ENCODE peak calls at places on chromosomes 16 and 17, in nine cellular contexts. T is uterus; P is heart left ventricle; X is lung; U is cardiac muscle cell; I is CD8-positive, alpha-beta T cell; V is esophagus squamous epithelium; Q is lower lobe of right lung; O is A549. N is an unnamed sample.

GRCh38 chr17:4072487-4073157 is 70.2 kb downstream of the ZZEF1 start:
- DNase-seq in T (no peak), P (no peak), X (no peak), I (no peak), V (no peak), O (no peak), U (no peak), Q (no peak), N (no peak)

GRCh38 chr17:56358651-56359050 is 205.4 kb downstream of the ANKFN1 start:
- DNase-seq in Q (no peak), X (no peak), U (no peak), O (no peak), T (no peak), P (no peak), I (no peak), V (no peak), N (no peak)

GRCh38 chr17:35167666-35168065 is 20.0 kb downstream of the UNC45B start:
- DNase-seq in P (no peak), O (no peak), X (no peak), U (no peak), V (no peak), Q (no peak), I (no peak), T (no peak), N (no peak)

GRCh38 chr17:45345554-45346254 is 28.9 kb upstream of the MAP3K14 start:
- DNase-seq in U (no peak), X (no peak), I (no peak), T (no peak), O (no peak), V (no peak), Q (no peak), P (no peak), N (peak; percentile 35)

GRCh38 chr17:79513206-79513605 is 97.6 kb downstream of the RBFOX3 start:
- DNase-seq in I (no peak), U (no peak), X (no peak), P (no peak), V (no peak), T (no peak), O (no peak), Q (no peak), N (no peak)

GRCh38 chr16:22699356-22699755 is 114.6 kb upstream of the HS3ST2 start:
- DNase-seq in T (no peak), X (no peak), Q (no peak), V (no peak), U (no peak), I (no peak), O (no peak), P (no peak), N (no peak)

GRCh38 chr16:30395992-30396560 is 856 bp downstream of the ZNF48 start:
- DNase-seq in P (no peak), Q (no peak), V (no peak), U (no peak), O (no peak), I (no peak), X (no peak), T (no peak), N (no peak)

GRCh38 chr17:75087558-75088453 is at the start of gene SLC16A5:
- DNase-seq in V (peak; percentile 27), X (peak; percentile 95), P (peak; percentile 94), O (peak; percentile 99), Q (peak; percentile 97), I (peak; percentile 75), U (peak; percentile 87), T (peak; percentile 91), N (peak; percentile 91)

GRCh38 chr16:54945063-54945462 is 14.4 kb downstream of the IRX5 start:
- DNase-seq in X (no peak), O (no peak), V (no peak), Q (no peak), P (no peak), U (no peak), I (no peak), T (no peak), N (no peak)

GRCh38 chr16:50281391-50282009 is 15.1 kb downstream of the ADCY7 start:
- DNase-seq in V (no peak), O (no peak), I (no peak), Q (peak; percentile 47), P (peak; percentile 49), T (no peak), U (no peak), X (no peak), N (no peak)

GRCh38 chr16:49834496-49835009 is 21.4 kb downstream of the ZNF423 start:
- DNase-seq in P (peak; percentile 82), O (no peak), Q (peak; percentile 59), I (no peak), T (peak; percentile 80), X (no peak), U (peak; percentile 37), V (no peak), N (peak; percentile 80)

GRCh38 chr17:79080349-79080748 is 5.7 kb downstream of the ENGASE start:
- DNase-seq in V (no peak), T (no peak), P (peak; percentile 33), X (no peak), Q (no peak), O (no peak), I (no peak), U (no peak), N (no peak)

GRCh38 chr17:17737938-17738894 is 57.0 kb downstream of the RAI1 start:
- DNase-seq in I (peak; percentile 65), Q (peak; percentile 74), T (no peak), O (no peak), V (no peak), X (no peak), P (no peak), U (peak; percentile 75), N (no peak)

GRCh38 chr17:79864147-79864546 is 24.9 kb upstream of the CBX4 start:
- DNase-seq in O (no peak), U (no peak), T (no peak), X (no peak), Q (peak; percentile 2), V (no peak), I (no peak), P (peak; percentile 40), N (no peak)

GRCh38 chr17:15395091-15395490 is 53.7 kb upstream of the TEKT3 start:
- DNase-seq in O (no peak), T (no peak), P (no peak), I (no peak), X (no peak), Q (no peak), U (no peak), V (no peak), N (no peak)

GRCh38 chr17:9937901-9938300 is 32.8 kb upstream of the RCVRN start:
- DNase-seq in X (no peak), Q (no peak), T (no peak), P (no peak), V (no peak), U (no peak), O (no peak), I (no peak), N (no peak)
- TF ChIP-seq CTCF in X (no peak), Q (no peak), T (no peak), P (no peak), V (no peak), U (no peak), O (no peak), I (no peak), N (no peak)

DNA sequence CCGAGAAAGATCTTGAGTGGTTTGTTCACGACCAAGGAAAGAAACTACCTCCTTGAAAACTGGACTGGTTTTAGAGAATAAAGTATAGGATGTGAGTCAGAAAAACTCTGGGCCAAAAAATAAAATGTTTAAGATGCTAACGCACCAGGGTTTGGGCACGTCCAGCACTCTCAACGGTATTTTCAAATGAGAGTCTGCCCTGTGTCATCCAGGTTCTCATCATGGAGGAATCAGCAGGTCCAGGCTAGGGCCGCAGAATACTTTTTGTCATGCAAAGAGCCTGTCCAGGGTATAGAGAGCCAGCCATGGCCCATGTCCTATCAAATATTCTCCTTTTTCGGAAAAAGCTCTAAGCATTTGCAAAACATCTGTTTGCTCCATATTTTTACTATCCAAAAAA is 2.4 kb downstream of the NXN start:
- DNase-seq in Q (no peak), I (no peak), U (no peak), P (no peak), V (no peak), T (no peak), X (no peak), O (no peak), N (no peak)
- H3K4me3 ChIP-seq in Q (peak overlapping the region; percentile 72), I (no peak overlapping the region), U (peak overlapping the region; percentile 93), P (no peak overlapping the region), V (peak overlapping the region; percentile 94), T (no peak overlapping the region), X (no peak overlapping the region), O (no peak overlapping the region), N (no peak overlapping the region)

DNA sequence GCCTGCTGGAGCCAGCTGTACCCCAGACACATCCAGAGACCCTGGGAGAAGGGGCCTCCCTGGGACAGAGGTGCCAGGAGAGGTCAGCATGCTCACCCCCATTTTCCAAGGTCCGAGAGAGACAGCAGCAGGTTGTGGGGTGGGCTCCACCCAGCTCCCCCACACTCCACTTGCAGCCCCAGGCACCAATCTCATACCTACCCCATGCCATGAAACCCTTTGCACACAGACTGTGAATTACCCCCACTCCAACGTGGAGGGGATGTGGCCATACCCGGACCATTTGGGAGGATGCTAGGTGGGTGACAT is 34.0 kb downstream of the ZFPM1 start:
- DNase-seq in T (no peak), X (no peak), O (no peak), P (no peak), U (no peak), I (no peak), V (no peak), Q (no peak), N (no peak)
- H3K4me1 ChIP-seq in T (no peaks in the 10 kb centered on the region), X (no peaks in the 10 kb centered on the region), O (peaks cover 20% of the 10 kb centered on the region), P (no peaks in the 10 kb centered on the region), U (no peaks in the 10 kb centered on the region), I (no peaks in the 10 kb centered on the region), V (no peaks in the 10 kb centered on the region), Q (no peaks in the 10 kb centered on the region), N (no peaks in the 10 kb centered on the region)

GRCh38 chr17:76996741-76997694 is 128.8 kb downstream of the MGAT5B start:
- DNase-seq in V (no peak), T (no peak), Q (no peak), O (no peak), U (no peak), P (no peak), X (no peak), I (peak; percentile 53), N (no peak)

GRCh38 chr17:76992911-76993310 is 124.7 kb downstream of the MGAT5B start:
- DNase-seq in V (no peak), T (no peak), U (no peak), I (no peak), X (no peak), P (no peak), O (no peak), Q (no peak), N (no peak)

GRCh38 chr17:76995352-76996105 is 127.3 kb downstream of the MGAT5B start:
- DNase-seq in O (no peak), Q (no peak), V (no peak), I (no peak), X (no peak), P (no peak), T (no peak), U (no peak), N (no peak)

GRCh38 chr17:76994237-76994637 is 126.0 kb downstream of the MGAT5B start:
- DNase-seq in U (no peak), T (no peak), Q (no peak), X (no peak), O (no peak), I (no peak), P (no peak), V (no peak), N (no peak)

DNA sequence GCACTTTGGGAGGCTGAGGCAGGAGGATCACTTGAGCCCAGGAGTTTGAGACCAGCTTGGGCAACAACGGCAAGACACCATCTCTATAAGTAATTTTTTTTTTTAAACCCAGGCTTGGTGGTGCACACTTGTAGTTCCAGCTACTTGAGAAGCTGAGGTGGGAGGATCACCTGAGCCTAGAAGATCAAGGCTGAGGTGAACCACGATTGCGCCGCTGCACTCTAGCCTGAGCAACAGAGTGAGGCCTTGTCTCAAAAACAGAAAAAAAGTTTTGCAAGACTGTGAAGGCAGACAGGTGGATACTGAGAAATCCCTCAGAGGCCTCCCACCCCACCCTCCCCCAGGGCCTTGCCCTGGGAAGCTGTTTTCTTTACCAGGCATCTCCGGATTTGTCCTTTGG is 125.4 kb downstream of the MGAT5B start:
- DNase-seq in X (no peak), Q (no peak), O (no peak), T (no peak), I (no peak), P (no peak), V (no peak), U (no peak), N (no peak)
- TF ChIP-seq CTCF in X (no peak), Q (no peak), O (no peak), T (no peak), I (no peak), P (no peak), V (no peak), U (no peak), N (no peak)

N was measured in heart right ventricle.